ENCODE peak calls at places on chromosomes 2 and 18, in four cellular contexts. L is ELR, F is skeletal muscle cell, G is NCI-H748 treated with DMSO at 0.1 percent for 48 hours. B is an unnamed sample.

GRCh38 chr18:25074925-25075693 is 276.9 kb downstream of the ZNF521 start:
- DNase-seq in L (no peak), F (no peak), G (no peak), B (no peak)

GRCh38 chr2:228018311-228018710 is 146.9 kb downstream of the DAW1 start:
- DNase-seq in L (no peak), F (no peak), G (no peak), B (no peak)

GRCh38 chr2:69717902-69718301 is 24.0 kb upstream of the ANXA4 start:
- DNase-seq in L (no peak), F (no peak), G (no peak), B (no peak)

GRCh38 chr2:138079976-138080375 is 115.7 kb downstream of the HNMT start:
- DNase-seq in L (no peak), F (no peak), G (no peak), B (no peak)

GRCh38 chr2:120983344-120983743 is 247.7 kb downstream of the GLI2 start:
- DNase-seq in L (no peak), F (peak), G (no peak), B (no peak)

GRCh38 chr2:113240915-113241911 is 37.5 kb downstream of the PAX8 start:
- DNase-seq in L (peak), F (peak), G (no peak), B (no peak)

GRCh38 chr2:237882510-237883481 is 23.4 kb downstream of the RAMP1 start:
- DNase-seq in L (no peak), F (no peak), G (no peak), B (no peak)

GRCh38 chr2:98583866-98584618 is 24.3 kb downstream of the COA5 start:
- DNase-seq in L (no peak), F (no peak), G (no peak), B (no peak)

GRCh38 chr2:152525277-152525838 is 190.4 kb downstream of the FMNL2 start:
- DNase-seq in L (peak), F (no peak), G (no peak), B (no peak)

GRCh38 chr2:197993830-197994229 is 189.4 kb downstream of the PLCL1 start:
- DNase-seq in L (peak), F (peak), G (no peak), B (no peak)

GRCh38 chr2:173990970-173991819 is 26.0 kb upstream of the SP3 start:
- DNase-seq in L (no peak), F (peak), G (no peak), B (no peak)